ENCODE peak calls at places on chromosomes 3 and 15, in eight cellular contexts. X is aorta, M is NB4, G is breast epithelium, B is IMR-90, E is cardiac fibroblast, Q is AG04450, S is right lobe of liver. Z is an unnamed sample.

GRCh38 chr3:42185044-42185443 is 80.9 kb downstream of the CCK start:
- DNase-seq in X (peak; percentile 76), M (no peak), G (no peak), B (peak; percentile 79), E (no peak), Q (peak; percentile 15), S (no peak), Z (no peak)

GRCh38 chr15:67652586-67652985 is 110.1 kb downstream of the MAP2K5 start:
- DNase-seq in X (no peak), M (peak; percentile 8), G (no peak), B (no peak), E (no peak), Q (no peak), S (no peak), Z (no peak)

GRCh38 chr15:69783211-69783610 is 314.5 kb downstream of the TLE3 start:
- DNase-seq in X (no peak), M (no peak), G (no peak), B (no peak), E (no peak), Q (no peak), S (no peak), Z (no peak)

GRCh38 chr15:40038654-40039543 is at the start of gene SRP14:
- DNase-seq in X (peak; percentile 96), M (peak; percentile 95), G (peak; percentile 93), B (peak; percentile 91), E (peak; percentile 94), Q (peak; percentile 68), S (peak; percentile 95), Z (peak; percentile 96)

GRCh38 chr3:138148503-138148902 is 16.3 kb upstream of the A4GNT start:
- DNase-seq in X (no peak), M (peak; percentile 29), G (no peak), B (no peak), E (no peak), Q (no peak), S (no peak), Z (no peak)

GRCh38 chr3:71983694-71984093 is 198.7 kb upstream of the PROK2 start:
- DNase-seq in X (no peak), M (no peak), G (no peak), B (no peak), E (no peak), Q (no peak), S (no peak), Z (no peak)

GRCh38 chr3:49553320-49553689 is 972 bp upstream of the BSN start:
- DNase-seq in X (no peak), M (peak; percentile 39), G (no peak), B (peak; percentile 48), E (peak; percentile 55), Q (no peak), S (no peak), Z (no peak)

GRCh38 chr3:100047455-100048141 is 66.7 kb downstream of the FILIP1L start:
- DNase-seq in X (peak; percentile 42), M (peak; percentile 43), G (no peak), B (peak; percentile 97), E (peak; percentile 58), Q (peak; percentile 87), S (no peak), Z (no peak)

GRCh38 chr3:64064804-64065203 is 41.5 kb upstream of the PSMD6 start:
- DNase-seq in X (no peak), M (no peak), G (no peak), B (no peak), E (no peak), Q (no peak), S (no peak), Z (no peak)

GRCh38 chr3:64061628-64062027 is 38.3 kb upstream of the PSMD6 start:
- DNase-seq in X (no peak), M (no peak), G (no peak), B (no peak), E (no peak), Q (no peak), S (no peak), Z (no peak)

GRCh38 chr3:64067510-64068346 is 44.4 kb upstream of the PSMD6 start:
- DNase-seq in X (no peak), M (no peak), G (no peak), B (peak; percentile 20), E (peak; percentile 28), Q (no peak), S (no peak), Z (no peak)

GRCh38 chr3:64063207-64063981 is 40.1 kb upstream of the PSMD6 start:
- DNase-seq in X (no peak), M (no peak), G (no peak), B (peak; percentile 38), E (peak; percentile 65), Q (no peak), S (no peak), Z (no peak)

DNA sequence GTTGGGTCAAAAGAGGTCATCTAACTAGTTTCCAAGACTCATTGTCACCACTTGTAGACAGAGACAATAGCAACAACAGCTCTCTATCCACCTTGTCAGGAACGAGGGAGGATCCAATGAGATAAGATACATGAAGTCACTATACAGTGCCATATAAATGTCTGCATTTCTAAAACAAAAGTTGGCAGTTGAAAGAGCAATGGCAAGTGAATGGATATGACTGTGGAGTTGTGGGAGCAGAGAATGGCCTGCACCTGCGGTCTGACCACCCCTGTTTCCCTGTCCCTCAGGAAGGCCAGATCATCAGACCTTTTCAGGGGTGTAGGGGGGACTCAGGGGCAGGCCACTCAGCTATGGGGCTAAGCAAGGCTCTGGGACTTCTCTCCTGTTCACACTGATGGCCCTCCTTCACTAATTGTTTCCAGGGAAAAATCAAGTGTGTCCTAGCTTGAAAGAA is 40.7 kb upstream of the PSMD6 start:
- DNase-seq in X (no peak), M (no peak), G (no peak), B (no peak), E (no peak), Q (no peak), S (no peak), Z (no peak)
- H3K4me3 ChIP-seq in X (no peak overlapping the region), M (no peak overlapping the region), G (no peak overlapping the region), B (no peak overlapping the region), E (no peak overlapping the region), Q (no peak overlapping the region), S (no peak overlapping the region), Z (no peak overlapping the region)

DNA sequence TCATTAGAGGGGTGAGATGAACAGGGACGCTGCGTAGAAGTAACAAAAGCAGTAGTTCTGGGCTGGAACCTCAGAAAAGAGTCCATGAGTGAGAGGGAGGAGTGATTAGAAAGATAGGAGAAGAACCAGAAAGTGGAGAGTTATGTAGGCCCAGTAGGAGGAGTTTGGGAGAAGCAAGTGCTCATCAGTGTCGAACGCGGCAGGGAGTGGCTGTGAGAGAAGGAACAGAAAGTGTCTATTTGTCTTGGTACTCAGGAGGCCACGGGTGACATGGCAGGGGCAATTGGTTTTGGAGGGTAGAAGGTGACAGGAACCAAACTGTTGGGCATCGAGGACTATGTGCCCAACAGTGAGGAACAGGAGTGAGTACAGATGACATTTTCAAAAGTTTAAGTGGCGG is 1.3 kb upstream of the INSYN1 start:
- DNase-seq in X (no peak), M (no peak), G (no peak), B (no peak), E (no peak), Q (no peak), S (no peak), Z (no peak)
- H3K4me3 ChIP-seq in X (no peak overlapping the region), M (no peak overlapping the region), G (no peak overlapping the region), B (no peak overlapping the region), E (no peak overlapping the region), Q (no peak overlapping the region), S (no peak overlapping the region), Z (no peak overlapping the region)

GRCh38 chr3:31758342-31758741 is 222.7 kb downstream of the OSBPL10 start:
- DNase-seq in X (no peak), M (no peak), G (no peak), B (no peak), E (no peak), Q (no peak), S (no peak), Z (no peak)

GRCh38 chr3:31753050-31753425 is 220.3 kb downstream of the STT3B start:
- DNase-seq in X (no peak), M (no peak), G (no peak), B (no peak), E (no peak), Q (no peak), S (no peak), Z (no peak)

GRCh38 chr3:31755911-31756658 is 223.4 kb downstream of the STT3B start:
- DNase-seq in X (no peak), M (no peak), G (no peak), B (no peak), E (peak; percentile 13), Q (no peak), S (no peak), Z (no peak)

GRCh38 chr3:31752305-31753049 is 219.8 kb downstream of the STT3B start:
- DNase-seq in X (no peak), M (no peak), G (no peak), B (no peak), E (no peak), Q (no peak), S (no peak), Z (no peak)

DNA sequence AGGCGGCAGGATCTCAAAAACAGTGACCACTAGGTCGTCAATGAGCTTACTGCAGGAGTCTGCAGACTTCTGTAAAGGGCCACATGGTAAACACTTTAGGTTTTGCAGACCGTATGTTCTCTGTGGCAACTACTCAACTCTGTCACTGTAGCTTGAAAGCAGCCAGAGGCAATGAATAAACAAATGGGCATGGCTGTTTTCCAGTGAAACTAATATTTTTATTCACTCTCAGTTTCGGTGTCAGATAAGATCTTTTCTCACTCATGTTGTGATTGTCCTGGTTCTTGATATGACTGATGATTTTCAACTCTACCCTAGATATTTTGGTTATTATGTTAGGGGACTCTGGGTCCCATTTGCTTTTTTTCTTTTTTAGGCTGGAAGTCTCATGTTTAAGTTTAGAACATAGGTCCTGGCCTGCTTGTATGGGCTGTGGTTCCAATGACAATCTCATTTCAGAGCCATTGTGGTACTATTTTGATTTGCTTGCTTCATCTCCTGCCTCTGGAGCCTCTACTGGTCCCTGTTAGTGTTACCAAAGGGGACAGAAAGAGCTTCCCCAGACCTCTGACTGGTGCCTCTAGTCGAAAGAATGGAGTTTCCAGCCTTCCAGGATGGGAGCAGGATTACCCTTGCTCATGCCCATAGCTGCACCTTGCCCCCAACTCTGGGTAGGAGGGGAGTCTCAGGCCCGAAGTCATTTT is 222.0 kb downstream of the STT3B start:
- DNase-seq in X (no peak), M (no peak), G (no peak), B (no peak), E (no peak), Q (no peak), S (no peak), Z (no peak)
- H3K4me3 ChIP-seq in X (no peak overlapping the region), M (no peak overlapping the region), G (no peak overlapping the region), B (no peak overlapping the region), E (no peak overlapping the region), Q (no peak overlapping the region), S (no peak overlapping the region), Z (no peak overlapping the region)

GRCh38 chr15:59594493-59594942 is 17.1 kb upstream of the GCNT3 start:
- DNase-seq in X (no peak), M (no peak), G (no peak), B (peak; percentile 86), E (peak; percentile 64), Q (peak; percentile 23), S (no peak), Z (no peak)

GRCh38 chr15:59591372-59591771 is 20.2 kb upstream of the GCNT3 start:
- DNase-seq in X (no peak), M (peak; percentile 32), G (no peak), B (no peak), E (no peak), Q (no peak), S (no peak), Z (no peak)

GRCh38 chr15:59594991-59595390 is 16.6 kb upstream of the GCNT3 start:
- DNase-seq in X (no peak), M (no peak), G (no peak), B (no peak), E (no peak), Q (no peak), S (no peak), Z (no peak)

GRCh38 chr15:59596640-59597039 is 14.9 kb upstream of the GCNT3 start:
- DNase-seq in X (no peak), M (no peak), G (no peak), B (no peak), E (no peak), Q (no peak), S (no peak), Z (no peak)

GRCh38 chr15:59595434-59595915 is 16.1 kb upstream of the GCNT3 start:
- DNase-seq in X (no peak), M (no peak), G (no peak), B (no peak), E (no peak), Q (no peak), S (no peak), Z (no peak)
- H3K4me3 ChIP-seq in X (no peak overlapping the region), M (no peak overlapping the region), G (no peak overlapping the region), B (no peak overlapping the region), E (no peak overlapping the region), Q (no peak overlapping the region), S (no peak overlapping the region), Z (no peak overlapping the region)

Z was measured in heart left ventricle.